ENCODE peak calls at places on chromosomes 11 and 22, in four cellular contexts. N, P, V and E are unnamed samples.

GRCh38 chr22:26722159-26722558 is 64.8 kb downstream of the MIAT start:
- DNase-seq in N (no peak), P (no peak), V (no peak), E (no peak)

GRCh38 chr11:134120143-134120850 is 51.4 kb downstream of the JAM3 start:
- DNase-seq in N (no peak), P (no peak), V (no peak), E (no peak)

GRCh38 chr11:112961146-112961668 is at the start of gene NCAM1:
- DNase-seq in N (peak), P (peak), V (peak), E (peak)

GRCh38 chr11:47270331-47271271 is 668 bp downstream of the MADD start:
- DNase-seq in N (peak), P (peak), V (peak), E (no peak)

GRCh38 chr22:43443072-43443471 is 31.3 kb downstream of the MPPED1 start:
- DNase-seq in N (no peak), P (no peak), V (no peak), E (no peak)

GRCh38 chr11:67267188-67268035 is 1.1 kb downstream of the GRK2 start:
- DNase-seq in N (no peak), P (peak), V (no peak), E (no peak)

GRCh38 chr11:63490551-63491239 is at the start of gene PLAAT5:
- DNase-seq in N (peak), P (peak), V (no peak), E (no peak)

GRCh38 chr11:85934599-85935169 is 79.5 kb downstream of the CCDC83 start:
- DNase-seq in N (no peak), P (no peak), V (no peak), E (no peak)

GRCh38 chr11:109590782-109591181 is 168.8 kb downstream of the C11orf87 start:
- DNase-seq in N (no peak), P (no peak), V (no peak), E (no peak)

GRCh38 chr11:110716361-110716760 is 4.1 kb upstream of the ARHGAP20 start:
- DNase-seq in N (no peak), P (no peak), V (no peak), E (no peak)

GRCh38 chr11:126538071-126538470 is 182.6 kb downstream of the ST3GAL4 start:
- DNase-seq in N (no peak), P (no peak), V (no peak), E (no peak)

GRCh38 chr11:34380696-34381095 is 22.9 kb upstream of the ABTB2 start:
- DNase-seq in N (no peak), P (no peak), V (no peak), E (no peak)

GRCh38 chr22:22396741-22397291 is 111.7 kb downstream of the ZNF280B start:
- DNase-seq in N (no peak), P (no peak), V (no peak), E (no peak)

GRCh38 chr22:46386312-46386711 is 50.8 kb downstream of the TRMU start:
- DNase-seq in N (no peak), P (no peak), V (no peak), E (no peak)

GRCh38 chr11:77270921-77271320 is 30.6 kb downstream of the GDPD4 start:
- DNase-seq in N (no peak), P (no peak), V (no peak), E (no peak)

DNA sequence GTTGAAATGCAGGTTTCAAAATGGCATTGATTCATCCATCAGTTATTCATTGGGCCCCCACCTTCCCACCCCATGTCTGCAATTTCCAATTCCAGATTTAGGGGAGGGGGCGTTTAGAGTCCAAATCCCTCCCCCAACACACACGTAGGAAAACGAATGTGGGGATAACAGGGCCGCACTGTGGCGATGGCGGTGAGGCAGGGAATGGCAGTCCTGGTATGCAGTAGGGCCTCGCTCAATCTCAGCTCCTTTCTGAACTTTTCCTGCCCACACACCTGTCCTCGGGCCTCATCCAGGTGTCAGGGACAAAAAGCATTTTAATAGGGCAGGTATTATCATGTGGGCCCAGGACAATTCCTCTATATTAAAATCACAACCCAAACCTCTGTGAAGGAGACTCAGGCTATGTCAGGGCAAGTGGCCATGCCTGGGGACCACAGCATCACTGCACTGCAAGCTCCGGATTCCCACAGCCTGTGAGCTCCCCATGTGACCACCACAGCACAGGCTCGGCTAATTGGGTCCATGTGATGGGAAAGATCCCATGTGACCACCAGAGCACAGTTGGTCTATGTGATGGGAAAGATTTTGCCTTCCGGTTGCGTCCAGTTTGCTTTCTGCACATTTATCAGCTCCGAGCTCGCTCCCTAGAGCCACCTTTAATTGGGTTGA is 44.5 kb downstream of the RTL6 start:
- DNase-seq in N (no peak), P (peak), V (no peak), E (no peak)
- TF ChIP-seq TAF1 in N (no peak), P (no peak), V (no peak), E (no peak)

GRCh38 chr11:4825132-4825531 is 4.0 kb downstream of the OR51F2 start:
- DNase-seq in N (no peak), P (no peak), V (no peak), E (no peak)

GRCh38 chr11:4821021-4821420 is at the start of gene OR51F2:
- DNase-seq in N (no peak), P (no peak), V (no peak), E (no peak)

GRCh38 chr11:4830909-4831308 is 9.8 kb downstream of the OR51F2 start:
- DNase-seq in N (no peak), P (no peak), V (no peak), E (no peak)

GRCh38 chr11:4826425-4826824 is 5.3 kb downstream of the OR51F2 start:
- DNase-seq in N (no peak), P (no peak), V (peak), E (no peak)
- TF ChIP-seq POLR2AphosphoS5 in N (no peak), P (no peak), V (no peak), E (no peak)

GRCh38 chr11:72221386-72221785 is 3.2 kb upstream of the INPPL1 start:
- DNase-seq in N (peak), P (no peak), V (no peak), E (no peak)

GRCh38 chr11:72222106-72222891 is 2.3 kb upstream of the INPPL1 start:
- DNase-seq in N (peak), P (no peak), V (peak), E (no peak)

GRCh38 chr11:72217856-72218745 is 1.5 kb downstream of the FOLR2 start:
- DNase-seq in N (no peak), P (no peak), V (no peak), E (no peak)

GRCh38 chr11:72222907-72223614 is 1.5 kb upstream of the INPPL1 start:
- DNase-seq in N (peak), P (peak), V (peak), E (peak)

GRCh38 chr11:72220696-72221363 is 3.7 kb upstream of the INPPL1 start:
- DNase-seq in N (no peak), P (no peak), V (no peak), E (no peak)
- TF ChIP-seq TAF1 in N (no peak), P (no peak), V (no peak), E (no peak)

DNA sequence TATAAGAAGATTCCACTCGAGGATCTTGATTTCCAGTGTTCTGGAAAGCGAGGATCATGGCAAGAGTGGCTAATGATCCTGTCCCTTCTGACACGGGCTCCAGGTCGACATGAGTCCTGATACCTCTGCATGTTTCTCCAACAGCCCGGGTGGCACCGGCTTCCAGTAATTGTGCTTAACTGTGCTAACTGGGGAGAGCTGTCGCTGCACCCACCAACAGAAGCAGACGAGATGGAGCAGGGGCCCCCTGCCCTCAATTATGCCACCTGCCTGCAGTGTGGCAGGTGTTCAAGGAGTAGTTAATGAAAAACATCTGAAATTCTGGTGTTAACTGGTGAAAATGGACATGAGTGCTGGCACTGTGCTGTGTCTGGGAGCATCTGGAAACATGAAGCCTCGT is 6.2 kb downstream of the MRPL21 start:
- DNase-seq in N (no peak), P (no peak), V (no peak), E (no peak)
- TF ChIP-seq POLR2AphosphoS5 in N (no peak), P (no peak), V (no peak), E (no peak)

DNA sequence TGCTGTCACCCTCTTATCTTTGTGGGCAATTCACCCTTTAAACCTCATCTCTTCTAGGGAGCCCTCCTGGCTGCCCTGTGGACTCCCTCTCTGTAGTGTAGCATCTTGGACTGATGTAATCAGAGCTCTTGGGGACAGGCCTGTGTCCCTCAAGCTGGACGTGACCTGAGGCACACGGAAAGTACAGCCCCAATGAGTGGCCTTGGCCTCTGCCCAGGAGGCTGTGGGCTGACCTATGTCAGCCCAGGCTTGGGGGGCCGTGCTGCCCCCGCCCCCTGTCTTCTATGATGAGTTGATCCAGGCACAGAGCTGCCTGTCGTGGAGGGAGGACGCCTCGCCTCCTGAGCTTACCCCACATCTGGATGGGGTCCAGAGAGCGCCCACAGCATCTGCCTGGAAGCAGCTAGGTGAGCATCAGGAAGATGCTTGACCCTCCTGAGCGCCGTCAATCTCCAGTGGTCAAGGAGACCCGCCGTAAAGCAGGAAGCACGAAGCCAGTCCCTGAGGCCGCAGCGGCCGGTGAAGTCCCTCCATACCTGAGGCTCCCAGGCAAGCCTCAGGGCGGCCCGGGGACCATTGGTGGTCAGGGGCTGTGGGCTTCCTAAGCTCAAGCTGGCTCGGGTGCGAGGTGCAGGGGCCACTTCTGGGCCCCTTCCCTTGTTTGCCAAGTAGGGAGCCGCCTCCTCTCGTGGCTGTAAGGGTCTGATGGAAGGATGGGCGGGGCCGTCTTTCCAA is 1136.9 kb downstream of the BRD1 start:
- DNase-seq in N (no peak), P (no peak), V (no peak), E (no peak)
- TF ChIP-seq TAF1 in N (no peak), P (no peak), V (no peak), E (no peak)

GRCh38 chr22:28736296-28737155 is 5.1 kb downstream of the CHEK2 start:
- DNase-seq in N (no peak), P (no peak), V (no peak), E (no peak)

GRCh38 chr22:28742562-28742962 is 723 bp downstream of the HSCB start:
- DNase-seq in N (no peak), P (no peak), V (no peak), E (no peak)

GRCh38 chr22:28743852-28744251 is 2.0 kb downstream of the HSCB start:
- DNase-seq in N (no peak), P (no peak), V (no peak), E (no peak)

GRCh38 chr22:28741200-28741757 is 341 bp downstream of the CHEK2 start:
- DNase-seq in N (no peak), P (no peak), V (no peak), E (no peak)

DNA sequence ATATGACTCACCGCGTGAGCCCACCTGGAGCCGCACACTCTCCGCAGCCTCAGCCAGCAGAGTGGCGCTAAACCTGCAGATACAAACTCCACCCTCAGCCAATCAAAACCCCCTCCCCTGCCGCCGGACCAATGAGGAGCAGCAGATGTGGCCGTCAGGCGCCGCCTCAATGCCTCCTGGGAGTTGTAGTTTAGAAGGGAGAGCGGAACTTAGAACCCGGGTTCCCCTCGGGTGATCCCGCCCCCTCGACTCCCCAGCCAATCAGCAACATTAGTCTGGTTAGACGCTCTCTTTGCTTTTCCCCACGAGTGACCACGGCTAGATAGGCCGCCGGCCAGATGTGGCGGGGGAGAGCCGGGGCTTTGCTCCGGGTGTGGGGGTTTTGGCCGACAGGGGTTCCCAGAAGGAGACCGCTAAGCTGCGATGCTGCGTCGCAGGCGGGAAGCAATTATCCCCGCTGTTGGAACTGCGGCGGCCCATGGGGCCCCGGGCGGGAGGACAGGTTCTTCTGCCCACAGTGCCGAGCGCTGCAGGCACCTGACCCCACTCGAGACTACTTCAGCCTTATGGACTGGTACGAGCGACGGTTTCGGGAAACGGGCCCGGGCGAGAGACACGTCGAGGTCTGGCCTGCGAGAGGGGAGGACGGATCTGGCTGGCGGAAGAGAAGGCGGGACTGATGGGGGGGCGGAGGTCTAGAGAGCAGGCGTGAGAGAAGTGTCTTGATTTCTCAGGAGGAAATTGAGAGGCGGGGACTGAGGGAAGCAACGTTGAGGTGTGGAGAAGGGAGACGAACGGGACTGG is at the start of the genes CHEK2 and HSCB:
- DNase-seq in N (peak), P (peak), V (peak), E (peak)
- TF ChIP-seq POLR2AphosphoS5 in N (peak), P (peak), V (peak), E (peak)